ENCODE peak calls at places on chromosomes 7 and 10, in seven cellular contexts. N is T-helper 1 cell; F is NAMALWA; T is activated CD4-positive, CD25-positive, alpha-beta regulatory T cell; M is neural crest cell; R is nephron progenitor cell; W is HTR-8/SVneo. L is an unnamed sample.

GRCh38 chr7:19116121-19117080 is 1.0 kb downstream of the TWIST1 start:
- DNase-seq in N (no peak), F (no peak), T (no peak), M (no peak), R (peak), W (peak), L (peak)

GRCh38 chr10:70458329-70459060 is 17.0 kb upstream of the NODAL start:
- DNase-seq in N (no peak), F (no peak), T (no peak), M (peak), R (peak), W (no peak), L (peak)

GRCh38 chr7:34133356-34133982 is 228.1 kb downstream of the BMPER start:
- DNase-seq in N (no peak), F (no peak), T (no peak), M (no peak), R (no peak), W (no peak), L (no peak)

GRCh38 chr10:31927597-31928530 is 767 bp downstream of the ARHGAP12 start:
- DNase-seq in N (peak), F (peak), T (no peak), M (peak), R (peak), W (peak), L (peak)

GRCh38 chr7:135571834-135572233 is 14.1 kb downstream of the NUP205 start:
- DNase-seq in N (no peak), F (no peak), T (no peak), M (no peak), R (no peak), W (no peak), L (no peak)

GRCh38 chr10:1150638-1150955 is 94.4 kb downstream of the WDR37 start:
- DNase-seq in N (no peak), F (no peak), T (no peak), M (no peak), R (no peak), W (no peak), L (no peak)

GRCh38 chr10:76456190-76456589 is 1024.8 kb downstream of the LRMDA start:
- DNase-seq in N (no peak), F (no peak), T (no peak), M (no peak), R (no peak), W (no peak), L (no peak)

GRCh38 chr10:47286591-47287325 is 13.2 kb upstream of the GDF10 start:
- DNase-seq in N (no peak), F (no peak), T (no peak), M (no peak), R (no peak), W (no peak), L (no peak)

GRCh38 chr7:100655908-100656674 is at the start of gene ACTL6B:
- DNase-seq in N (peak), F (no peak), T (no peak), M (peak), R (peak), W (no peak), L (peak)

GRCh38 chr7:25762511-25763119 is 389.4 kb upstream of the NFE2L3 start:
- DNase-seq in N (no peak), F (no peak), T (no peak), M (no peak), R (no peak), W (no peak), L (no peak)

GRCh38 chr10:75049316-75050285 is 61.9 kb upstream of the SAMD8 start:
- DNase-seq in N (no peak), F (no peak), T (no peak), M (no peak), R (no peak), W (no peak), L (no peak)

GRCh38 chr7:71486856-71487628 is 355.1 kb downstream of the GALNT17 start:
- DNase-seq in N (no peak), F (no peak), T (no peak), M (no peak), R (no peak), W (no peak), L (no peak)

GRCh38 chr10:34557173-34557572 is 257.9 kb downstream of the PARD3 start:
- DNase-seq in N (no peak), F (no peak), T (no peak), M (no peak), R (no peak), W (no peak), L (no peak)

GRCh38 chr10:52409195-52409594 is 95.1 kb downstream of the DKK1 start:
- DNase-seq in N (no peak), F (no peak), T (no peak), M (no peak), R (no peak), W (no peak), L (no peak)

GRCh38 chr7:40350100-40350499 is 215.3 kb downstream of the SUGCT start:
- DNase-seq in N (no peak), F (no peak), T (no peak), M (no peak), R (no peak), W (no peak), L (no peak)

GRCh38 chr10:24949616-24950015 is 2.8 kb downstream of the PRTFDC1 start:
- DNase-seq in N (no peak), F (no peak), T (no peak), M (no peak), R (no peak), W (no peak), L (no peak)

GRCh38 chr7:2723138-2723850 is 35.3 kb downstream of the AMZ1 start:
- DNase-seq in N (no peak), F (peak), T (no peak), M (no peak), R (no peak), W (no peak), L (no peak)

GRCh38 chr10:102718220-102718619 is 3.8 kb downstream of the SFXN2 start:
- DNase-seq in N (no peak), F (peak), T (no peak), M (no peak), R (peak), W (no peak), L (peak)

GRCh38 chr10:72899545-72899944 is 6.0 kb downstream of the OIT3 start:
- DNase-seq in N (no peak), F (no peak), T (no peak), M (no peak), R (no peak), W (no peak), L (no peak)

GRCh38 chr10:99123851-99124250 is 111.8 kb downstream of the HPSE2 start:
- DNase-seq in N (no peak), F (no peak), T (no peak), M (no peak), R (no peak), W (no peak), L (no peak)

GRCh38 chr7:140275069-140275961 is 98.5 kb upstream of the KDM7A start:
- DNase-seq in N (no peak), F (no peak), T (no peak), M (no peak), R (no peak), W (no peak), L (no peak)

GRCh38 chr7:2507208-2507916 is 12.2 kb upstream of the LFNG start:
- DNase-seq in N (no peak), F (no peak), T (no peak), M (no peak), R (no peak), W (no peak), L (no peak)

L was measured in WTC11.